ENCODE peak calls at places on chromosomes 13 and 19, in ten cellular contexts. V is GM12878, E is pancreas, S is upper lobe of right lung, C is neural progenitor cell, Z is psoas muscle, O is breast epithelium, J is left lung, L is stomach, K is endothelial cell of umbilical vein. G is an unnamed sample. For H3K4me1, the result is how much of the 10 kb centered on the place peaks cover.

GRCh38 chr19:6730941-6731670 is 6.3 kb downstream of the GPR108 start:
- DNase-seq in L (no peak), E (no peak), J (peak), Z (peak), O (no peak), S (no peak), K (no peak), C (no peak), V (no peak), G (no peak)

GRCh38 chr13:112990783-112991182 is 21.8 kb downstream of the MCF2L start:
- DNase-seq in K (no peak), V (no peak), O (peak), E (peak), L (peak), Z (no peak), J (peak), S (no peak), C (peak), G (no peak)

GRCh38 chr19:19372656-19373416 is 32.6 kb upstream of the GATAD2A start:
- DNase-seq in O (no peak), S (peak), K (peak), C (no peak), E (peak), Z (peak), J (peak), V (no peak), L (peak), G (no peak)

GRCh38 chr13:99335087-99335486 is 27.9 kb upstream of the GPR183 start:
- DNase-seq in K (no peak), L (no peak), S (no peak), V (no peak), O (no peak), E (no peak), Z (no peak), J (no peak), C (no peak), G (no peak)

GRCh38 chr13:98482476-98483444 is 94.1 kb downstream of the STK24 start:
- DNase-seq in C (peak), V (no peak), E (peak), L (peak), S (peak), O (peak), Z (peak), J (peak), K (peak), G (no peak)

GRCh38 chr13:53953205-53953604 is 924.6 kb downstream of the OLFM4 start:
- DNase-seq in J (no peak), V (no peak), L (no peak), E (no peak), K (no peak), C (no peak), S (no peak), Z (no peak), O (no peak), G (no peak)

GRCh38 chr13:112724788-112725345 is 35.0 kb downstream of the ATP11A start:
- DNase-seq in S (peak), V (no peak), L (no peak), C (no peak), O (no peak), K (no peak), E (no peak), Z (no peak), J (no peak), G (no peak)

GRCh38 chr19:48169974-48170803 is at the start of the genes LIG1 and ZSWIM9:
- DNase-seq in J (peak), S (peak), O (peak), L (peak), Z (peak), C (peak), K (peak), V (peak), E (peak), G (peak)

GRCh38 chr13:36795463-36795862 is 23.6 kb upstream of the RFXAP start:
- DNase-seq in E (no peak), C (no peak), Z (no peak), S (no peak), O (no peak), V (no peak), J (no peak), K (no peak), L (no peak), G (no peak)

GRCh38 chr13:105334211-105334610 is 1201.3 kb downstream of the EFNB2 start:
- DNase-seq in S (no peak), O (no peak), V (no peak), J (no peak), Z (no peak), L (no peak), K (peak), C (peak), E (no peak), G (no peak)

GRCh38 chr19:955803-956746 is 28.1 kb upstream of the WDR18 start:
- DNase-seq in C (peak), E (no peak), V (no peak), L (no peak), O (no peak), K (no peak), J (peak), S (no peak), Z (no peak), G (no peak)

GRCh38 chr19:18503971-18504885 is 17.6 kb downstream of the ELL start:
- DNase-seq in J (no peak), E (peak), C (no peak), Z (no peak), S (no peak), K (no peak), V (no peak), O (no peak), L (peak), G (no peak)

GRCh38 chr19:3370728-3371591 is 4.6 kb downstream of the NFIC start:
- DNase-seq in L (no peak), S (no peak), O (no peak), Z (peak), K (no peak), J (no peak), C (no peak), E (no peak), V (no peak), G (no peak)

GRCh38 chr19:3370214-3370720 is 3.9 kb downstream of the NFIC start:
- DNase-seq in K (no peak), J (no peak), S (no peak), L (no peak), O (no peak), Z (peak), C (no peak), V (no peak), E (no peak), G (no peak)

GRCh38 chr19:3368848-3369336 is 2.5 kb downstream of the NFIC start:
- DNase-seq in J (no peak), C (no peak), Z (no peak), S (no peak), O (no peak), K (no peak), V (no peak), E (no peak), L (no peak), G (no peak)

GRCh38 chr19:3368441-3368795 is 2.0 kb downstream of the NFIC start:
- DNase-seq in S (no peak), V (no peak), L (no peak), E (no peak), K (no peak), Z (peak), J (no peak), C (no peak), O (no peak), G (no peak)

GRCh38 chr19:3369337-3370213 is 3.2 kb downstream of the NFIC start:
- DNase-seq in C (peak), J (peak), V (no peak), Z (peak), S (peak), E (no peak), O (no peak), L (peak), K (peak), G (peak)
- TF ChIP-seq CTCF in C (peak), J (no peak), V (no peak), Z (no peak), S (no peak), E (no peak), O (no peak), L (no peak), K (no peak), G (peak)

GRCh38 chr19:41552558-41552957 is 23.4 kb upstream of the CEACAM21 start:
- DNase-seq in L (no peak), V (peak), C (no peak), J (no peak), S (no peak), Z (no peak), O (no peak), E (no peak), K (no peak), G (no peak)

GRCh38 chr19:41551212-41551610 is 24.8 kb upstream of the CEACAM21 start:
- DNase-seq in L (no peak), V (no peak), O (no peak), C (no peak), S (no peak), E (no peak), Z (no peak), K (no peak), J (no peak), G (no peak)

GRCh38 chr19:41548954-41549688 is 26.8 kb upstream of the CEACAM21 start:
- DNase-seq in C (peak), E (no peak), L (peak), V (no peak), K (peak), S (no peak), O (no peak), J (no peak), Z (no peak), G (peak)

GRCh38 chr19:41553804-41554203 is 22.2 kb upstream of the CEACAM21 start:
- DNase-seq in K (no peak), L (no peak), E (no peak), V (no peak), C (no peak), J (no peak), O (no peak), S (no peak), Z (no peak), G (no peak)

DNA sequence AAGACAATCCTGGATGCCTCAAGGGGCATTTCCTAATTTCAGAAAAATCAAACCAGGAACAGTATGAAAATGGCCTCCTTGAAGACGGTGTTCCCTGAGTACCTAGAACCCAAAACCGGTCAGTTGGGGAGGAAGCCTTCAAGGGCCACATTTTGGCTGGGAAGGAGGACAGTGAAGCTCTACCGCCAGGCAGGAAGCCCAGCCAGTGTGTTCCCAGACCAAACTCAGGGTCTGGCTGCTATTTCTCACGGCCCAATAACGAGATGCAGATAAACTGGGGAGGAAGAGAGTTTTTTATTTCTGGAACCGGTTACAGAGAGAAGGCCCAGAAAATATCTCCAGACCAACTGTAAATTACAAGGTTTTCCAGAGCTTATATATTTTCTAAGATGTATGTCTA is 24.3 kb upstream of the CEACAM21 start:
- DNase-seq in E (no peak), K (no peak), Z (no peak), S (no peak), J (no peak), C (no peak), O (no peak), L (no peak), V (no peak), G (no peak)
- H3K4me1 ChIP-seq in E (under half), K (under half), Z (under half), S (under half), J (half or more), C (under half), O (under half), L (under half), V (under half), G (under half)

GRCh38 chr19:39659791-39660190 is 4.1 kb downstream of the LGALS16 start:
- DNase-seq in E (no peak), K (no peak), J (no peak), O (no peak), C (no peak), S (no peak), L (no peak), Z (no peak), V (no peak), G (no peak)
- H3K27ac ChIP-seq in E (no peak), K (no peak), J (no peak), O (no peak), C (no peak), S (no peak), L (no peak), Z (no peak), V (no peak), G (no peak)

DNA sequence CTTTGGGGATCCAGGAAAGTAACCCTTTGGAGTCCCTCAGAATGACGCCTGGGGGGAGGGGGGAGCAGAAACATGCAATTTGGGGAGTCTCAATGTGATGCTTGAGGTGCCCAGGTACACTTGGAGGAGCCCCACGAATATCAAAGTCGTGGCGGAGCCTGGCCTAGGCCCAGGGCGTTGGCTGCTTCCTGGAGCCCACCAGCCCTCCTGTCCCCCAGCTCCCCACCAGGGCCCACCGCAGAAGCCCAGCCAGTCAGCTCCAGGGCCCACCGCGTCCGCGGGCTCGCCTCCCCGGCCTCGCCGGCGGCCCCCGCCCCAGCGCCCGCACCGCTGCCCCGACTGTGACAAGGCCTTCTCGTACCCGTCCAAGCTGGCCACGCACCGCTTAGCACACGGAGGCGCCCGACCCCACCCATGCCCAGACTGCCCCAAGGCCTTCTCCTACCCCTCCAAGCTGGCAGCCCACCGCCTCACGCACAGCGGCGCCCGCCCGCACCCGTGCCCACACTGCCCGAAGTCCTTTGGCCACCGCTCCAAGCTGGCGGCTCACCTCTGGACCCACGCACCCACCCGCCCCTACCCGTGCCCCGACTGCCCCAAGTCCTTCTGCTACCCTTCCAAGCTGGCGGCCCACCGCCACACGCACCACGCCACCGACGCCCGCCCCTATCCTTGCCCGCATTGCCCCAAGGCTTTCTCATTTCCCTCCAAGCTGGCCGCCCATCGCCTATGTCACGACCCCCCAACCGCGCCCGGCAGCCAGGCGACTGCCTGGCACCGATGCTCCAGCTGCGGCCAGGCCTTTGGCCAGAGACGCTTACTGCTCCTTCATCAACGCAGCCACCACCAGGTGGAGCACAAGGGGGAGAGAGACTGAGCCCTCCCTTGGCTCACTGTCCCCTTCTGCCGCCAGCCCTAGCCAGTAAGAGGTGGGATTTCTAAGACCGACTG is 2.1 kb downstream of the ZNF575 start:
- DNase-seq in S (peak), V (no peak), C (peak), L (peak), E (peak), O (peak), J (peak), K (peak), Z (peak), G (peak)
- TF ChIP-seq CTCF in S (peak), V (peak), C (peak), L (peak), E (peak), O (peak), J (peak), K (peak), Z (peak), G (peak)

GRCh38 chr13:23651439-23651838 is 81.2 kb downstream of the TNFRSF19 start:
- DNase-seq in L (no peak), V (no peak), C (no peak), E (no peak), S (no peak), Z (no peak), K (no peak), O (no peak), J (no peak), G (no peak)
- H3K4me1 ChIP-seq in L (under half), V (under half), C (under half), E (under half), S (under half), Z (under half), K (under half), O (under half), J (under half), G (under half)

GRCh38 chr19:37933965-37934364 is 27.0 kb downstream of the SIPA1L3 start:
- DNase-seq in J (no peak), E (peak), V (no peak), K (no peak), Z (peak), C (no peak), L (peak), O (no peak), S (no peak), G (no peak)

GRCh38 chr19:37932985-37933953 is 26.3 kb downstream of the SIPA1L3 start:
- DNase-seq in E (peak), O (no peak), C (peak), K (peak), V (no peak), S (no peak), L (peak), Z (peak), J (peak), G (no peak)

GRCh38 chr19:37930416-37930815 is 23.4 kb downstream of the SIPA1L3 start:
- DNase-seq in E (no peak), C (no peak), O (no peak), J (no peak), K (no peak), Z (no peak), L (peak), S (peak), V (no peak), G (no peak)

GRCh38 chr19:37929512-37929911 is 22.5 kb downstream of the SIPA1L3 start:
- DNase-seq in O (no peak), S (no peak), K (no peak), V (no peak), Z (no peak), C (no peak), L (no peak), J (no peak), E (no peak), G (no peak)

DNA sequence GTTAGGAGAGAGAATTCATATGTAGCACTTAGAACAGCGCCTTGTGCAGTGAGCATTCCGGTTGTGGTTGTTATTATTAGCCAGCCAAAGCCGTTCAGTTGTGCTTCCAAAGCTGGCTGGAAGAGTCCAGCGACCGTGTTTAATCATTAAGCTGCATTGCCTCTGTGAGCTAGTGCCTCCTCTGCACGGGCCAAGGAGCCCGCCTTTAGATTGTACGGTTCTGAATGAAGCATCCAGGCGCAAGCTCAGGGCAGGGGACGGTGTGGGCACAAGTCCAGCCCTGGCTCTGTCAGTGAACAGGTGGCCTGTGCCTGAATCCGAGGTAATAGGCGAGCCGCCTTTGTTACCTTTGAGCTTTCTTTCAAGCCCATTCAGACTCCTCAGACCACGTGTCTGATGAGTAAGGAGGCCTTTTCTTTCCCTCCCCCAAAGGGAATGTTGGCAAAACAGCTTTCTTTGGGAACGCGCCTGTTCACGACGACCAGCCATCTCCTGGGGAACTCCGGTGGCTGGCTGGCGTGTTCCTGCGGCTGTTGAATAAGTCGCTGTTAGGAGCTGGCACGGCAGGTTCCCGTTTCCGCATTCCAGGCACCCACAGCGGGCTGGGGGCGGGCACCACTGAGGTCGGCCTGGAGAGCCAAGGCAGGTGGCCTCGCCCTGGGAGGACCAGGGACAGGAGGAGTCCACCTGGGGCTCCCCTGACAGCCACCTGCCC is 25.1 kb downstream of the SIPA1L3 start:
- DNase-seq in C (peak), Z (peak), V (no peak), L (peak), J (peak), O (peak), S (peak), K (peak), E (peak), G (no peak)
- H3K27ac ChIP-seq in C (peak), Z (peak), V (peak), L (peak), J (peak), O (peak), S (peak), K (peak), E (peak), G (no peak)

G was measured in A673.